ENCODE peak calls at places on chromosomes 12 and 14, in five cellular contexts. C, Y, W, T and H are unnamed samples.

GRCh38 chr14:80425686-80426085 is 214.4 kb upstream of the DIO2 start:
- DNase-seq in C (peak), Y (peak), W (no peak), T (no peak), H (peak)

GRCh38 chr12:32587536-32588346 is 91.4 kb upstream of the DNM1L start:
- DNase-seq in C (no peak), Y (no peak), W (peak), T (no peak), H (peak)

GRCh38 chr12:98646165-98646764 is 1.2 kb downstream of the APAF1 start:
- DNase-seq in C (peak), Y (no peak), W (no peak), T (no peak), H (peak)

GRCh38 chr14:91324606-91324950 is 80.1 kb upstream of the GPR68 start:
- DNase-seq in C (no peak), Y (no peak), W (no peak), T (no peak), H (no peak)

GRCh38 chr12:52805739-52806138 is 8.2 kb downstream of the KRT4 start:
- DNase-seq in C (no peak), Y (no peak), W (no peak), T (no peak), H (no peak)

GRCh38 chr14:74548881-74549280 is 55.3 kb downstream of the ISCA2 start:
- DNase-seq in C (no peak), Y (peak), W (peak), T (peak), H (peak)

GRCh38 chr12:1885605-1886245 is 32.7 kb downstream of the CACNA2D4 start:
- DNase-seq in C (no peak), Y (no peak), W (no peak), T (no peak), H (no peak)

GRCh38 chr14:67674480-67675218 is at the start of gene VTI1B:
- DNase-seq in C (peak), Y (peak), W (peak), T (peak), H (peak)

GRCh38 chr12:123761841-123762714 is at the start of gene DNAH10:
- DNase-seq in C (peak), Y (no peak), W (peak), T (no peak), H (no peak)

GRCh38 chr12:121803861-121804416 is at the start of gene SETD1B:
- DNase-seq in C (peak), Y (peak), W (peak), T (peak), H (peak)
- TF ChIP-seq CTCF in C (no peak), Y (no peak), W (no peak), T (no peak), H (no peak)

DNA sequence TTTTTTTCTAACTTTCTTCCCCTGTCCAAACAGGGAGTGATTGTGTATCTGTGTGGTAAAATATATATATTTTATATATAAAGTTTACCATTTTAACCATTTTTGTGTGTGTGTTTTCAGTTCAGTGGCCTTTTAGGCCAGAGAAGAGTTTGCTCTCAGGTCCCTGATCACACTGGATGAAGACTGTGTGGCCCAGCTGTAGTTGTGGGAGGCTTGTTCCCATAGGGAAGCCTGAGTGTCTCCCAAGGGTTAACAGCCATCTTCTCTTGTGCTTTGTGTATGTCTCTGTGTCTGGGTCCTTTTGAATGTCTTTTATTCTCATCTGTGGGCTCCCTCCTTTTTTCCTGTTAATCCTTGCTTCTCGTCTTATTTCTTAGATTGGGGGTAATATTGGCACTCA is 23.4 kb downstream of the CGRRF1 start:
- DNase-seq in C (no peak), Y (no peak), W (no peak), T (no peak), H (no peak)
- H3K4me3 ChIP-seq in C (no peak), Y (no peak), W (no peak), T (no peak), H (no peak)

DNA sequence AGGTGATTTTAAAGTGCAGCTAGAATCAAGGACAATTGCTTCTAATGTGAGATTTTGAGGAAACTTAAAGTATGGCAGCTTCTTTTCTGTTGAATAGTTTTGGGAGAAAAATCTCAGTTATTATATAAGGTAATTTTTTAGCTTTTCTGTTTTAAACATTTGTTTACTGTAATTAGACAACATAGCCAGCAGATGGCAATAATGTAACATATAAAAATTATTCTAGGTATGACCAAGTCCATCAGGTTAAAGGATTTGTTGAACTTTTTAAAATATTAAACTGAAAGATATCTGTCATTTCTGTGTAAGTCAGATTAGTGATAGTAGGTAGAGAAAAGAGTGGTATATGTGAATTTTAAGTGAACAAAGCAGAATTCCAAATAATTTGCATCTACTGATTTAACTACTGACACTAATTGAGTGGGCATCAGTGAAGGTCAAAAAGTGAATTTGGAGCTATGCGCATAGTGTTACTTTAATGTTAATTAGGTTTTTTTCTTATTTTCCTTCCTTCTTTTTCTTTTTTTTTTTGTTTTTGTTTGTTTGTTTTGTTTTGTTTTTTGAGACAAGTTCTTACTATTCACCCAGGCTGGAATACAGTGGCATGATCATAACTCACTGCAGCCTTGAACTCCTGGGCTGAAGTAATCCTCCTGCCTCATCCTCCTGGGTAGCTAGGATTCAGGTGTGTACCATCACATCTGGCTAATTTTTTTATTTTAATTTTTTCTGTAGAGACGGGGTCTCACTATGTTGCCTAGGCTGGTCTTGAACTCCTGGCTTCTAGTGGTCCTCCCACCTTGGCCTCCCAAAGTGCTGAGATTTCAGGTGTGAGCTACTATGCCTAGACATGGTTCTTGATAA is 18.6 kb downstream of the PRORP start:
- DNase-seq in C (no peak), Y (no peak), W (no peak), T (no peak), H (peak)
- TF ChIP-seq CTCF in C (peak), Y (peak), W (peak), T (no peak), H (peak)

DNA sequence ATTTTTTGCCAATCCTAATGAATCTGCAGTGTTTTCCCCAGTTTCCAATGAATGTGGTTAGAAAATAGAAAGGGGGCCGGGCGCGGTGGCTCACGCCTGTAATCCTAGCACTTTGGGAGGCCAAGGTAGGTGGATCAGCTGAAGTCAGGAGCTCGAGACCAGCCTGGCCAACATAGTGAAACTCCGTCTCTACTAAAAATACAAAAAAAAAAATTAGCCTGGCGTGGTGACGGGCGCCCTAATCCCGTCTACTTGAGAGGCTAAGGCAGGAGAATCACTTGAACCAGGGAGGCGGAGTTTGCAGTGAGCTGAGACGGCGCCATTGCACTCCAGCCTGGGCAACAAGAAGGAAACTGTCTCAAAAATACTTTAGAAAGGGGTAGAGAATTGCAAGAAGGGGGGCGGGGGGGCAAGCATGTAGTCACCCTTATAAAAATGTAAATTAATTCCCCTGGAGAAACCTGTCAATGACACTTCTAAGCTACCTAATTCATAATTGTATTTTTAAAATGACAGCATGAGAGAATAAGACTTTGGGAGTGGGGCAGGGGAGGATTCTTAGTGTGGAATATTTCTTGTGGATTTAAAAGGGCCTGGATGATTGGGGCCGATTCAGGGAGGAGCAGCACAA is 1.7 kb downstream of the KLHDC2 start:
- DNase-seq in C (no peak), Y (no peak), W (peak), T (no peak), H (no peak)
- H3K4me3 ChIP-seq in C (peak), Y (peak), W (peak), T (peak), H (peak)

GRCh38 chr14:64773046-64773445 is 68.8 kb downstream of the PLEKHG3 start:
- DNase-seq in C (no peak), Y (no peak), W (no peak), T (no peak), H (no peak)
- TF ChIP-seq CTCF in C (no peak), Y (no peak), W (no peak), T (no peak), H (no peak)

GRCh38 chr14:61652526-61653262 is 42.6 kb upstream of the HIF1A start:
- DNase-seq in C (no peak), Y (no peak), W (no peak), T (no peak), H (no peak)

GRCh38 chr14:61649283-61649682 is 46.0 kb upstream of the HIF1A start:
- DNase-seq in C (no peak), Y (no peak), W (no peak), T (no peak), H (no peak)

GRCh38 chr14:61653507-61653906 is 41.8 kb upstream of the HIF1A start:
- DNase-seq in C (peak), Y (peak), W (peak), T (no peak), H (peak)

GRCh38 chr14:61654026-61654425 is 41.3 kb upstream of the HIF1A start:
- DNase-seq in C (no peak), Y (no peak), W (no peak), T (no peak), H (no peak)

GRCh38 chr14:61651355-61651754 is 44.0 kb upstream of the HIF1A start:
- DNase-seq in C (no peak), Y (no peak), W (no peak), T (no peak), H (no peak)
- H3K4me3 ChIP-seq in C (no peak), Y (no peak), W (no peak), T (no peak), H (no peak)

DNA sequence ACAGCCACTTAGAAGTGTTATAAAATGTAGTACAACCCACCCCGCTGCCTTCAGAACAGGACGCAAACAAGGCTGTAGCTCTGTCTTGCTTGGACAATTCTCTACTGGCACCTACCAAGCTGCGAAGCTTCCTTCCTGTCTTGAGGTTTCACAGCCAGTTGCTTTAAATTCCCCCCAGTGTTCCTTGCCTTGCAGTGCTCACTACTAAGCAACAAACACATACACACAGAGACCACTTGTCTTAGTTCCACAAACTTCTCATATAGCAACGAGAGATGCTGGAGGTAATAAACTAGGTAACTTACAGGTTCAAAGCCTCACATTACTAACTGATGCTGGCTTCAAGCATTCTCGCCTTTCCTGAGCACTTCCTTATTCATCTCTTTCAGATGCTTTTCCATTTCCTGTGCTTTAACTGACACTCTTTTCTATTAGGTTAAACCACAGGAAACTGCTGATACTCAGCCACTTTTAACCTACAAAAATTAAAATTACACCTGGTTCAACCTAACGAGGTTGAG is 91.5 kb upstream of the PTGDR start:
- DNase-seq in C (no peak), Y (no peak), W (peak), T (no peak), H (no peak)
- TF ChIP-seq CTCF in C (no peak), Y (no peak), W (no peak), T (no peak), H (no peak)

GRCh38 chr12:4297617-4298016 is 23.4 kb upstream of the TIGAR start:
- DNase-seq in C (no peak), Y (no peak), W (no peak), T (no peak), H (no peak)
- H3K4me3 ChIP-seq in C (no peak), Y (no peak), W (no peak), T (no peak), H (no peak)

DNA sequence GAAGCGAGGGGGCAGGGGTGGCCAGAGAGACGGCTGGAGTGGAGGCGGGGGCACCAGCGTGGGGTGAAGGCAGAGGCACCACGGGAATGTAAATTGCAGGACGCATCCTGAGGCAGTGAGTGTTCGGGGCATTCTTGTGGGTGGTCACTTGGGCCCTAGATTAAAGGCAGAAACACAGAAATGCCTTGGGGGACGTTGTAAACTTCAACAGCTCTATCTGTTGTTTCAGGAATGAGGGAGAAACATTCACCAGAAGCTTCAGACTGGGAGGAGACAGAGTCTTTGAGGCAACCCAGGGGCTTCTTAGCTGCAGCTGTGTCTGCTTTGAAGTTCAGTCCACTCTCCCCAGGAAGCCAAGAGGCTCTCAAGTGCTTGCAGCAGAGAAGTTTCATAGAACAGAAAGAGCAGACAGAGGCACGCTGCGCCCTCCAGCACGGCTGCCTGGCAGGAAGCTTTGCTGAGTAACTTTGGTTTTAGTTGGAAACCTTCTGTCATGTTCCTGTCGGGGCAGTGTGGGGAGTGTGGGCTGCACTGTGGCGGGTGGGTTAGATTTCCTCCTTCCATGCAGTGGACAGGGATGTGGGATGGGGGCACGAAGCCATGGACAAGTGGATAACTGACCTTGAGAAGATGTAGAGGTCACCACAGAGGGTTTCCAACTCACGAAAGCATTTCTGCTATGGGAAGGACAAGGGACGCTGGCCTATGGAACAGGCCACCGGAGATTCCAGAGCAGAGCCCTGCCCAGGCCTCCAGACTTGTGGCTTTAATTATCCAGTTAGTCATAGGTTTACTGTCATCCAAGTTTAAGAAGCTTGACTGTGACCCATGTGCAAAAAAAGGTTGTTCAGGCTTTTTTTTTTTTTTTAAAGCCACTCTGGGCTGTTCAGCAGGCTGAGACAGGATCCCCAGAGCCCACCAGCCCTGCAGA is 107.6 kb downstream of the ARF6 start:
- DNase-seq in C (peak), Y (peak), W (peak), T (peak), H (peak)
- TF ChIP-seq CTCF in C (no peak), Y (no peak), W (no peak), T (no peak), H (no peak)